ENCODE peak calls at places on chromosomes 6 and 20, in seven cellular contexts. One of them, this sample, is unnamed.

GRCh38 chr20:38091447-38092216 is 58.1 kb downstream of the RPRD1B start:
- DNase-seq in HCT116: no peak
- DNase-seq in endothelial cell of umbilical vein: no peak
- DNase-seq in transverse colon: peak; percentile 26
- DNase-seq in mammary epithelial cell: no peak
- DNase-seq in astrocyte: no peak
- DNase-seq in body of pancreas: no peak
- DNase-seq in this sample: no peak

GRCh38 chr20:62566266-62566665 is 76.0 kb upstream of the SLCO4A1 start:
- DNase-seq in HCT116: no peak
- DNase-seq in endothelial cell of umbilical vein: no peak
- DNase-seq in transverse colon: no peak
- DNase-seq in mammary epithelial cell: no peak
- DNase-seq in astrocyte: no peak
- DNase-seq in body of pancreas: no peak
- DNase-seq in this sample: no peak

GRCh38 chr6:114955363-114955762 is 612.5 kb upstream of the HS3ST5 start:
- DNase-seq in HCT116: no peak
- DNase-seq in endothelial cell of umbilical vein: no peak
- DNase-seq in transverse colon: no peak
- DNase-seq in mammary epithelial cell: no peak
- DNase-seq in astrocyte: no peak
- DNase-seq in body of pancreas: no peak
- DNase-seq in this sample: no peak

GRCh38 chr6:38417521-38417920 is 222.2 kb downstream of the BTBD9 start:
- DNase-seq in HCT116: no peak
- DNase-seq in endothelial cell of umbilical vein: no peak
- DNase-seq in transverse colon: no peak
- DNase-seq in mammary epithelial cell: no peak
- DNase-seq in astrocyte: no peak
- DNase-seq in body of pancreas: no peak
- DNase-seq in this sample: no peak

GRCh38 chr20:64077094-64077493 is 2.2 kb downstream of the RGS19 start:
- DNase-seq in HCT116: no peak
- DNase-seq in endothelial cell of umbilical vein: no peak
- DNase-seq in transverse colon: peak; percentile 48
- DNase-seq in mammary epithelial cell: no peak
- DNase-seq in astrocyte: no peak
- DNase-seq in body of pancreas: no peak
- DNase-seq in this sample: no peak

GRCh38 chr6:99867026-99867425 is 127.0 kb downstream of the MCHR2 start:
- DNase-seq in HCT116: no peak
- DNase-seq in endothelial cell of umbilical vein: no peak
- DNase-seq in transverse colon: no peak
- DNase-seq in mammary epithelial cell: no peak
- DNase-seq in astrocyte: no peak
- DNase-seq in body of pancreas: no peak
- DNase-seq in this sample: no peak

GRCh38 chr20:60482201-60482600 is 524.0 kb downstream of the CDH26 start:
- DNase-seq in HCT116: no peak
- DNase-seq in endothelial cell of umbilical vein: no peak
- DNase-seq in transverse colon: no peak
- DNase-seq in mammary epithelial cell: no peak
- DNase-seq in astrocyte: no peak
- DNase-seq in body of pancreas: no peak
- DNase-seq in this sample: no peak

GRCh38 chr6:47034421-47034820 is 7.7 kb downstream of the ADGRF1 start:
- DNase-seq in HCT116: no peak
- DNase-seq in endothelial cell of umbilical vein: no peak
- DNase-seq in transverse colon: no peak
- DNase-seq in mammary epithelial cell: peak; percentile 33
- DNase-seq in astrocyte: peak; percentile 43
- DNase-seq in body of pancreas: no peak
- DNase-seq in this sample: no peak

GRCh38 chr6:108660251-108660650 is 99.5 kb downstream of the FOXO3 start:
- DNase-seq in HCT116: no peak
- DNase-seq in endothelial cell of umbilical vein: no peak
- DNase-seq in transverse colon: no peak
- DNase-seq in mammary epithelial cell: no peak
- DNase-seq in astrocyte: no peak
- DNase-seq in body of pancreas: no peak
- DNase-seq in this sample: no peak

GRCh38 chr20:60057866-60058807 is 99.9 kb downstream of the CDH26 start:
- DNase-seq in HCT116: no peak
- DNase-seq in endothelial cell of umbilical vein: no peak
- DNase-seq in transverse colon: peak; percentile 14
- DNase-seq in mammary epithelial cell: no peak
- DNase-seq in astrocyte: peak; percentile 65
- DNase-seq in body of pancreas: no peak
- DNase-seq in this sample: no peak

GRCh38 chr20:20261159-20261558 is 106.7 kb upstream of the INSM1 start:
- DNase-seq in HCT116: no peak
- DNase-seq in endothelial cell of umbilical vein: no peak
- DNase-seq in transverse colon: no peak
- DNase-seq in mammary epithelial cell: no peak
- DNase-seq in astrocyte: no peak
- DNase-seq in body of pancreas: no peak
- DNase-seq in this sample: no peak

GRCh38 chr6:132218063-132218696 is 183.1 kb downstream of the MOXD1 start:
- DNase-seq in HCT116: peak; percentile 3
- DNase-seq in endothelial cell of umbilical vein: peak; percentile 63
- DNase-seq in transverse colon: no peak
- DNase-seq in mammary epithelial cell: no peak
- DNase-seq in astrocyte: no peak
- DNase-seq in body of pancreas: no peak
- DNase-seq in this sample: no peak

GRCh38 chr6:35601331-35602132 is 87.2 kb downstream of the FKBP5 start:
- DNase-seq in HCT116: peak; percentile 72
- DNase-seq in endothelial cell of umbilical vein: peak; percentile 88
- DNase-seq in transverse colon: peak; percentile 69
- DNase-seq in mammary epithelial cell: peak; percentile 84
- DNase-seq in astrocyte: peak; percentile 87
- DNase-seq in body of pancreas: peak; percentile 63
- DNase-seq in this sample: peak; percentile 90

GRCh38 chr20:36391456-36391855 is 85.3 kb downstream of the DLGAP4 start:
- DNase-seq in HCT116: no peak
- DNase-seq in endothelial cell of umbilical vein: no peak
- DNase-seq in transverse colon: no peak
- DNase-seq in mammary epithelial cell: no peak
- DNase-seq in astrocyte: no peak
- DNase-seq in body of pancreas: no peak
- DNase-seq in this sample: no peak

GRCh38 chr6:162960674-162961457 is 233.1 kb downstream of the PACRG start:
- DNase-seq in HCT116: no peak
- DNase-seq in endothelial cell of umbilical vein: no peak
- DNase-seq in transverse colon: no peak
- DNase-seq in mammary epithelial cell: no peak
- DNase-seq in astrocyte: no peak
- DNase-seq in body of pancreas: no peak
- DNase-seq in this sample: no peak

GRCh38 chr6:100035873-100036653 is 42.0 kb upstream of the MCHR2 start:
- DNase-seq in HCT116: no peak
- DNase-seq in endothelial cell of umbilical vein: no peak
- DNase-seq in transverse colon: no peak
- DNase-seq in mammary epithelial cell: no peak
- DNase-seq in astrocyte: no peak
- DNase-seq in body of pancreas: no peak
- DNase-seq in this sample: peak; percentile 2

GRCh38 chr6:108948252-108948651 is 100.0 kb downstream of the ARMC2 start:
- DNase-seq in HCT116: no peak
- DNase-seq in endothelial cell of umbilical vein: peak; percentile 40
- DNase-seq in transverse colon: no peak
- DNase-seq in mammary epithelial cell: no peak
- DNase-seq in astrocyte: no peak
- DNase-seq in body of pancreas: peak; percentile 34
- DNase-seq in this sample: no peak

GRCh38 chr20:57128051-57128757 is 138.2 kb downstream of the BMP7 start:
- DNase-seq in HCT116: no peak
- DNase-seq in endothelial cell of umbilical vein: no peak
- DNase-seq in transverse colon: no peak
- DNase-seq in mammary epithelial cell: no peak
- DNase-seq in astrocyte: no peak
- DNase-seq in body of pancreas: no peak
- DNase-seq in this sample: no peak

GRCh38 chr6:71279740-71280139 is 8.9 kb upstream of the OGFRL1 start:
- DNase-seq in HCT116: no peak
- DNase-seq in endothelial cell of umbilical vein: no peak
- DNase-seq in transverse colon: no peak
- DNase-seq in mammary epithelial cell: no peak
- DNase-seq in astrocyte: no peak
- DNase-seq in body of pancreas: no peak
- DNase-seq in this sample: no peak

GRCh38 chr6:136921936-136922679 is at the start of gene SLC35D3:
- DNase-seq in HCT116: no peak
- DNase-seq in endothelial cell of umbilical vein: peak; percentile 14
- DNase-seq in transverse colon: no peak
- DNase-seq in mammary epithelial cell: no peak
- DNase-seq in astrocyte: no peak
- DNase-seq in body of pancreas: peak; percentile 18
- DNase-seq in this sample: no peak

DNA sequence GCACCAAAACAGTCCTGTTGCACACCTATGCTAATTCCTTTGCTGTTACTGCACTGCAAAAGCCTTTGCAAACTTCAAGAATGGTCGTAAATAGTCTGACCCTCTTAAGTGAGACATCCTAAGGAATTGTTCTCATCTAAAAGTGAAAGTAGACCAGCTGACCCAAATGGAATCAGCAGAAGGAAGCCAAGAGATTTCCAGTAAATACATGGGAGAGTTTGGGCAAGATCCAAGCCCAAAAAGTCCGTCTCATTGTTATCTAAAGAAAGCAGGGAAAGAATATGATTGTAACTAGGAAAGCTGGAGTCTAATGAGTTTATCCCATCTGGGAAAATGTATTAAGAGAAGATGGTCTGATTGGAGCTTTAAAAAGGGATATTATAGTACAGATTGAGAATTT is 43.0 kb upstream of the HIVEP1 start:
- DNase-seq in HCT116: no peak
- DNase-seq in endothelial cell of umbilical vein: peak; percentile 84
- DNase-seq in transverse colon: no peak
- DNase-seq in mammary epithelial cell: no peak
- DNase-seq in astrocyte: peak; percentile 87
- DNase-seq in body of pancreas: no peak
- DNase-seq in this sample: no peak
- TF ChIP-seq CTCF in HCT116: no peak
- TF ChIP-seq CTCF in endothelial cell of umbilical vein: no peak
- TF ChIP-seq CTCF in transverse colon: no peak
- TF ChIP-seq CTCF in mammary epithelial cell: no peak
- TF ChIP-seq CTCF in astrocyte: no peak
- TF ChIP-seq CTCF in body of pancreas: no peak
- TF ChIP-seq CTCF in this sample: no peak

DNA sequence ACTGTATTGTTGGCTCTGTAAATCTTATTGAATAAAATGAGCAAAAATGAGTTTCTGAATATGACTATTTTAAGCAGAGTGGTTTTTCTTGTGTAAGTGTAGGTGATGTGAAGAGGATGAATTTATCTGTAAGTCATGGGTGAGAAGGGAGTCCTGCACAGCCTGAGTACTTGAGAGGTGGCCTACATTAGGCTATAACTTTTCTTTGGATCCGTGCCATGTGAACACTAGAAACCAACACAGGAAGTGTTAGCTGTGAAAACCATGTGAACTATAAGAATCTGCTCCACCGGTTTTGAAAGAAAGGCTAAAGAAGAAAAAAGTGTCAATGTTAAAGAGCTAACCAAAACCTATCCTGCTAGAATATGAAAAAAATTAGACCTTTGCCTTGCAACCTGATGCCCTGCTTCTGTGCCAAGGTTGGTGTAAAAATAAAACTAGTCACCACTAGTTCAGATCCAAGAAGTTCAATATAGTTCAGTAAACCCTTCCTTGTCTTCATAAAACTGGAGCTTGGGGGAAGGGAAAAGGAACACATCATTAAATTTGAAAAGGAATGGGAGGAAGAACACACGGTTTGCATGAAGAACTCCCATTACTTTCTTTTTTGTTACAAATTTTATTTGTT is 21.3 kb downstream of the PLCB1 start:
- DNase-seq in HCT116: no peak
- DNase-seq in endothelial cell of umbilical vein: peak; percentile 88
- DNase-seq in transverse colon: no peak
- DNase-seq in mammary epithelial cell: no peak
- DNase-seq in astrocyte: no peak
- DNase-seq in body of pancreas: no peak
- DNase-seq in this sample: no peak
- H3K27ac ChIP-seq in HCT116: no peak overlapping the region
- H3K27ac ChIP-seq in endothelial cell of umbilical vein: peak overlapping the region; percentile 71
- H3K27ac ChIP-seq in transverse colon: no peak overlapping the region
- H3K27ac ChIP-seq in mammary epithelial cell: no peak overlapping the region
- H3K27ac ChIP-seq in astrocyte: no peak overlapping the region
- H3K27ac ChIP-seq in body of pancreas: no peak overlapping the region
- H3K27ac ChIP-seq in this sample: no peak overlapping the region

GRCh38 chr6:90220273-90220672 is 76.4 kb downstream of the BACH2 start:
- DNase-seq in HCT116: no peak
- DNase-seq in endothelial cell of umbilical vein: peak; percentile 88
- DNase-seq in transverse colon: no peak
- DNase-seq in mammary epithelial cell: no peak
- DNase-seq in astrocyte: peak; percentile 65
- DNase-seq in body of pancreas: peak; percentile 27
- DNase-seq in this sample: no peak

GRCh38 chr6:90222724-90223198 is 73.9 kb downstream of the BACH2 start:
- DNase-seq in HCT116: peak; percentile 96
- DNase-seq in endothelial cell of umbilical vein: no peak
- DNase-seq in transverse colon: no peak
- DNase-seq in mammary epithelial cell: peak; percentile 87
- DNase-seq in astrocyte: no peak
- DNase-seq in body of pancreas: no peak
- DNase-seq in this sample: peak; percentile 84

GRCh38 chr6:90219168-90219985 is 77.3 kb downstream of the BACH2 start:
- DNase-seq in HCT116: no peak
- DNase-seq in endothelial cell of umbilical vein: peak; percentile 70
- DNase-seq in transverse colon: peak; percentile 20
- DNase-seq in mammary epithelial cell: no peak
- DNase-seq in astrocyte: peak; percentile 96
- DNase-seq in body of pancreas: peak; percentile 65
- DNase-seq in this sample: peak; percentile 74

GRCh38 chr6:90222008-90222407 is 74.6 kb downstream of the BACH2 start:
- DNase-seq in HCT116: no peak
- DNase-seq in endothelial cell of umbilical vein: no peak
- DNase-seq in transverse colon: no peak
- DNase-seq in mammary epithelial cell: no peak
- DNase-seq in astrocyte: no peak
- DNase-seq in body of pancreas: no peak
- DNase-seq in this sample: no peak

DNA sequence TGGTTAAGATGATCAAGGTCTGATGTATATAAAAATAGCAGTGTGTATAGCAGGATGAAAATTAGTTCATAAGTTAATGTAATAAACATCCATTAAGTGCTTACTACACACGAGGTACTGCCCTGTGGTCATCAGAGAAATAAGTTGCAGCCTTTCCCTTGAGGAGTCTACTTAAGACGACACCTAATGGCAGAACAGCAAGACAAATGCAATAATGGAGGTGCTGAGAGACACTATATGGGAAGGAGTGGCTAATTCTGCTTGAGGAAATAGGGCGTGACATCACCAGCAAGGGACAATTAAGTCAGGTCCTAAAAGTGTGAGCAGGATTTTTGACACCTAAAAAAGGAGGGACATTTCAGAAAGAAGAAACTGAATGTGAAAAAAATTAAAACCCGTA is 75.2 kb downstream of the BACH2 start:
- DNase-seq in HCT116: no peak
- DNase-seq in endothelial cell of umbilical vein: no peak
- DNase-seq in transverse colon: no peak
- DNase-seq in mammary epithelial cell: no peak
- DNase-seq in astrocyte: no peak
- DNase-seq in body of pancreas: no peak
- DNase-seq in this sample: no peak
- TF ChIP-seq CTCF in HCT116: no peak
- TF ChIP-seq CTCF in endothelial cell of umbilical vein: no peak
- TF ChIP-seq CTCF in transverse colon: no peak
- TF ChIP-seq CTCF in mammary epithelial cell: no peak
- TF ChIP-seq CTCF in astrocyte: no peak
- TF ChIP-seq CTCF in body of pancreas: no peak
- TF ChIP-seq CTCF in this sample: no peak

GRCh38 chr20:3896853-3897252 is 7.7 kb downstream of the PANK2 start:
- DNase-seq in HCT116: no peak
- DNase-seq in endothelial cell of umbilical vein: no peak
- DNase-seq in transverse colon: no peak
- DNase-seq in mammary epithelial cell: no peak
- DNase-seq in astrocyte: no peak
- DNase-seq in body of pancreas: no peak
- DNase-seq in this sample: no peak
- H3K27ac ChIP-seq in HCT116: no peak overlapping the region
- H3K27ac ChIP-seq in endothelial cell of umbilical vein: peak overlapping the region; percentile 1
- H3K27ac ChIP-seq in transverse colon: no peak overlapping the region
- H3K27ac ChIP-seq in mammary epithelial cell: no peak overlapping the region
- H3K27ac ChIP-seq in astrocyte: no peak overlapping the region
- H3K27ac ChIP-seq in body of pancreas: no peak overlapping the region
- H3K27ac ChIP-seq in this sample: no peak overlapping the region

This sample was measured in foreskin keratinocyte.